ENCODE peak calls at places on chromosomes 13 and 19, in eight cellular contexts. S, U, F, L, H, M, X and C are unnamed samples.

GRCh38 chr13:110138009-110138699 is 168.8 kb downstream of the COL4A1 start:
- DNase-seq in S (no peak), U (peak), F (peak), L (no peak), H (peak), M (peak), X (peak), C (peak)

GRCh38 chr19:5801796-5802616 is 2.9 kb upstream of the NRTN start:
- DNase-seq in S (peak), U (peak), F (no peak), L (no peak), H (no peak), M (peak), X (peak), C (no peak)

GRCh38 chr19:57587529-57587928 is 3.6 kb downstream of the ZIK1 start:
- DNase-seq in S (no peak), U (peak), F (no peak), L (peak), H (no peak), M (no peak), X (no peak), C (peak)

GRCh38 chr13:112831801-112832200 is 137.2 kb upstream of the MCF2L start:
- DNase-seq in S (no peak), U (no peak), F (no peak), L (no peak), H (no peak), M (no peak), X (no peak), C (no peak)

GRCh38 chr19:13633109-13633508 is 126.8 kb upstream of the CACNA1A start:
- DNase-seq in S (no peak), U (peak), F (no peak), L (peak), H (peak), M (no peak), X (peak), C (peak)

GRCh38 chr19:58279042-58279924 is 528 bp downstream of the ZNF8 start:
- DNase-seq in S (peak), U (peak), F (no peak), L (peak), H (peak), M (peak), X (peak), C (peak)

GRCh38 chr13:101265934-101266333 is 150.4 kb downstream of the NALCN start:
- DNase-seq in S (no peak), U (peak), F (no peak), L (no peak), H (no peak), M (no peak), X (no peak), C (no peak)

GRCh38 chr19:54521022-54521859 is 18.6 kb downstream of the LAIR2 start:
- DNase-seq in S (no peak), U (no peak), F (no peak), L (no peak), H (no peak), M (peak), X (no peak), C (no peak)

GRCh38 chr13:62432906-62433305 is 1017.3 kb upstream of the PCDH20 start:
- DNase-seq in S (no peak), U (no peak), F (no peak), L (no peak), H (no peak), M (no peak), X (no peak), C (no peak)

GRCh38 chr13:95193509-95194230 is 107.6 kb downstream of the ABCC4 start:
- DNase-seq in S (no peak), U (no peak), F (no peak), L (no peak), H (no peak), M (no peak), X (no peak), C (no peak)

GRCh38 chr19:42461700-42462324 is 19.1 kb upstream of the CXCL17 start:
- DNase-seq in S (no peak), U (no peak), F (no peak), L (no peak), H (peak), M (no peak), X (no peak), C (no peak)

GRCh38 chr19:37413243-37414084 is 42.6 kb downstream of the ZNF527 start:
- DNase-seq in S (no peak), U (peak), F (no peak), L (no peak), H (no peak), M (no peak), X (no peak), C (no peak)

GRCh38 chr19:872266-872951 is 12.9 kb downstream of the CFD start:
- DNase-seq in S (peak), U (peak), F (no peak), L (no peak), H (peak), M (peak), X (peak), C (no peak)

GRCh38 chr13:75558130-75558840 is 8.7 kb downstream of the UCHL3 start:
- DNase-seq in S (no peak), U (no peak), F (no peak), L (no peak), H (no peak), M (no peak), X (no peak), C (no peak)

GRCh38 chr13:28471408-28471807 is 23.5 kb downstream of the FLT1 start:
- DNase-seq in S (no peak), U (no peak), F (no peak), L (no peak), H (no peak), M (no peak), X (no peak), C (no peak)

GRCh38 chr19:50657222-50657669 is 8.0 kb downstream of the C19orf81 start:
- DNase-seq in S (no peak), U (no peak), F (no peak), L (no peak), H (no peak), M (no peak), X (no peak), C (no peak)

GRCh38 chr19:39967561-39967960 is 3.4 kb upstream of the PSMC4 start:
- DNase-seq in S (no peak), U (no peak), F (no peak), L (no peak), H (no peak), M (no peak), X (no peak), C (no peak)